ENCODE peak calls at places on chromosome 21, in five cellular contexts. S is sigmoid colon, X is K562, B is suprapubic skin, W is stomach. R is an unnamed sample.

GRCh38 chr21:42289926-42290325 is 25.3 kb downstream of the TFF3 start:
- DNase-seq in S (no peak), X (no peak), B (no peak), W (no peak), R (peak; percentile 40)

GRCh38 chr21:31752352-31752751 is 20.4 kb upstream of the SCAF4 start:
- DNase-seq in S (no peak), X (peak; percentile 5), B (no peak), W (no peak), R (no peak)

GRCh38 chr21:44078411-44078981 is 28.7 kb upstream of the PWP2 start:
- DNase-seq in S (no peak), X (no peak), B (no peak), W (no peak), R (no peak)

GRCh38 chr21:36856643-36857042 is 109.8 kb downstream of the HLCS start:
- DNase-seq in S (no peak), X (no peak), B (no peak), W (no peak), R (no peak)

GRCh38 chr21:16891821-16892220 is 621.0 kb upstream of the CXADR start:
- DNase-seq in S (no peak), X (no peak), B (no peak), W (no peak), R (no peak)

GRCh38 chr21:36045993-36046392 is 14.3 kb downstream of the SETD4 start:
- DNase-seq in S (no peak), X (no peak), B (no peak), W (no peak), R (no peak)

GRCh38 chr21:45704311-45705108 is 61.0 kb downstream of the PCBP3 start:
- DNase-seq in S (no peak), X (no peak), B (no peak), W (no peak), R (no peak)

GRCh38 chr21:33916200-33916567 is 580 bp upstream of the ATP5PO start:
- DNase-seq in S (no peak), X (no peak), B (no peak), W (no peak), R (no peak)

GRCh38 chr21:43775795-43776430 is at the start of gene CSTB:
- DNase-seq in S (peak; percentile 90), X (peak; percentile 88), B (peak; percentile 90), W (peak; percentile 80), R (peak; percentile 87)

GRCh38 chr21:36203603-36203889 is 46.9 kb downstream of the DOP1B start:
- DNase-seq in S (no peak), X (no peak), B (no peak), W (peak; percentile 43), R (no peak)

GRCh38 chr21:42701706-42702456 is 48.5 kb downstream of the PDE9A start:
- DNase-seq in S (no peak), X (no peak), B (no peak), W (no peak), R (no peak)

GRCh38 chr21:35204850-35205564 is 155.9 kb upstream of the RUNX1 start:
- DNase-seq in S (peak; percentile 89), X (peak; percentile 76), B (peak; percentile 73), W (peak; percentile 90), R (peak; percentile 47)

GRCh38 chr21:26169061-26169610 is 1.4 kb downstream of the APP start:
- DNase-seq in S (peak; percentile 70), X (no peak), B (peak; percentile 62), W (peak; percentile 51), R (peak; percentile 49)
- H3K27ac ChIP-seq in S (peak overlapping the region; percentile 85), X (no peak overlapping the region), B (peak overlapping the region; percentile 89), W (peak overlapping the region; percentile 90), R (peak overlapping the region; percentile 93)

GRCh38 chr21:13937236-13937635 is 273.5 kb downstream of the LIPI start:
- DNase-seq in S (no peak), X (no peak), B (no peak), W (no peak), R (no peak)
- H3K4me3 ChIP-seq in S (no peak overlapping the region), X (no peak overlapping the region), B (no peak overlapping the region), W (no peak overlapping the region), R (no peak overlapping the region)

DNA sequence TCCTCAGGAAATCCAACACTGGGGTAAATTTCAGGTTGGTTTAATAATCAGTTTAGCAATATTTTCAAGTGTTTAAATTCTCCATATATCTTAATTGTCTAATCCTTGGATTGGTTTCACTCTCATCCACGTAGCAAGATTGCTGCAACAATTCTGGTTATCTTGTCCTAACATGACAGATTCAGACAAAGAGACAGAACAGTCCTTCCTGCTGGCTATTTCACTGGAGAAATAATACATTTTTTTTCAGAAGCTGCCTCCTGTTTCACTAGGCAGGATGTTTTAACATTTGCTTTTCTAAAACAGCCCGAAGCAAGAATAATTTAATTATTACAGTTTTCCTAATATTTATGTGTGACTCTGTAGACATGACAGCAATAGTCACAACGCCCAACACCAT is 2011.2 kb downstream of the NCAM2 start:
- DNase-seq in S (no peak), X (no peak), B (no peak), W (no peak), R (no peak)
- TF ChIP-seq POLR2AphosphoS5 in S (no peak), X (no peak), B (no peak), W (no peak), R (no peak)

DNA sequence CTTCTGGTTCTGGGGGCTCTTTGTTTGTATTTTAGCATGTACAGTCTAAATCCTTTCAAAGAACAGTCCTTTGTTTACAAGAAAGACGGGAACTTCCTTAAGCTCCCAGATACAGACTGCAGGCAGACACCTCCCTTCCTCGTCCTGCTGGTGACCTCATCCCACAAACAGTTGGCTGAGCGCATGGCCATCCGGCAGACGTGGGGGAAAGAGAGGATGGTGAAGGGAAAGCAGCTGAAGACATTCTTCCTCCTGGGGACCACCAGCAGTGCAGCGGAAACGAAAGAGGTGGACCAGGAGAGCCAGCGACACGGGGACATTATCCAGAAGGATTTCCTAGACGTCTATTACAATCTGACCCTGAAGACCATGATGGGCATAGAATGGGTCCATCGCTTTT is 47.9 kb downstream of the B3GALT5 start:
- DNase-seq in S (peak; percentile 84), X (no peak), B (no peak), W (no peak), R (peak; percentile 66)
- H3K27ac ChIP-seq in S (peak overlapping the region; percentile 78), X (no peak overlapping the region), B (peak overlapping the region; percentile 39), W (peak overlapping the region; percentile 7), R (peak overlapping the region; percentile 63)

DNA sequence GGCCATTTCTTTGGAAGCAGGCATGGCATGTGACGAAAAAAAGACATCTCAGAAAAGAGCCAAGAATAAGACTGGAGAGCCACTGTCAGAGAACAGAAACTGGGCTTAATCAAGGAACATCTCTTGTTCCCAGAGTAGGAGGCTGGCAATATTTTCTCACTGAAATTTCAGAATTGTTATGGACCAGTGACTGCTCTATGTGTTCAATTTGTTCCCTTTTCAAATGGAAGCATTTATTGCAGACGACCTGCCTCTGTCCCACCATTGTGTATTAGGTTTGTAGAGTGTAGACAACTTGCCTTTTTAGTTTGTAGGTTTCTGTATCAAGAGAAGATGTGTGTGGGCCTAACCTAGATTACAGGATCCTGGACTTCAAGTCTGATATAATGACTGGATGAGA is 18.7 kb downstream of the PSMG1 start:
- DNase-seq in S (no peak), X (no peak), B (no peak), W (no peak), R (no peak)
- H3K4me3 ChIP-seq in S (no peak overlapping the region), X (no peak overlapping the region), B (no peak overlapping the region), W (no peak overlapping the region), R (no peak overlapping the region)